ENCODE peak calls at places on chromosome 2, in four cellular contexts. E is uterus, C is thoracic aorta, R is sigmoid colon. Z is an unnamed sample. For H3K4me1, the result is how much of the 10 kb centered on the place peaks cover.

GRCh38 chr2:112725545-112726457 is 5.0 kb downstream of the NT5DC4 start:
- DNase-seq in E (no peak), C (no peak), R (no peak), Z (peak)

GRCh38 chr2:189268763-189269162 is 89.2 kb upstream of the COL5A2 start:
- DNase-seq in E (no peak), C (no peak), R (no peak), Z (no peak)

GRCh38 chr2:68043719-68044498 is 18.9 kb downstream of the C1D start:
- DNase-seq in E (no peak), C (no peak), R (no peak), Z (peak)

GRCh38 chr2:241833938-241834852 is 24.5 kb downstream of the PDCD1 start:
- DNase-seq in E (no peak), C (no peak), R (peak), Z (no peak)

GRCh38 chr2:223465793-223466192 is 136.4 kb downstream of the SCG2 start:
- DNase-seq in E (peak), C (peak), R (peak), Z (peak)

GRCh38 chr2:27583390-27583915 is 611 bp downstream of the ZNF512 start:
- DNase-seq in E (no peak), C (no peak), R (no peak), Z (no peak)

GRCh38 chr2:179460530-179460929 is 195.9 kb upstream of the SESTD1 start:
- DNase-seq in E (no peak), C (no peak), R (no peak), Z (peak)

GRCh38 chr2:215420471-215420935 is 15.4 kb downstream of the FN1 start:
- DNase-seq in E (no peak), C (no peak), R (no peak), Z (no peak)

GRCh38 chr2:174328309-174329156 is 6.2 kb upstream of the SP9 start:
- DNase-seq in E (no peak), C (no peak), R (no peak), Z (no peak)

GRCh38 chr2:31992025-31992566 is 18.7 kb downstream of the MEMO1 start:
- DNase-seq in E (no peak), C (no peak), R (no peak), Z (no peak)

GRCh38 chr2:101124684-101125366 is 26.4 kb downstream of the TBC1D8 start:
- DNase-seq in E (peak), C (peak), R (peak), Z (peak)

GRCh38 chr2:75592028-75592427 is 31.3 kb upstream of the EVA1A start:
- DNase-seq in E (no peak), C (no peak), R (no peak), Z (peak)
- H3K4me1 ChIP-seq in E (under half), C (under half), R (under half), Z (under half)

GRCh38 chr2:43106767-43107527 is 119.5 kb downstream of the ZFP36L2 start:
- DNase-seq in E (no peak), C (no peak), R (peak), Z (no peak)

GRCh38 chr2:43110442-43110871 is 115.9 kb downstream of the ZFP36L2 start:
- DNase-seq in E (peak), C (no peak), R (peak), Z (no peak)

GRCh38 chr2:43112155-43112554 is 114.3 kb downstream of the ZFP36L2 start:
- DNase-seq in E (no peak), C (no peak), R (peak), Z (no peak)

GRCh38 chr2:43107679-43108078 is 118.7 kb downstream of the ZFP36L2 start:
- DNase-seq in E (no peak), C (no peak), R (peak), Z (no peak)

DNA sequence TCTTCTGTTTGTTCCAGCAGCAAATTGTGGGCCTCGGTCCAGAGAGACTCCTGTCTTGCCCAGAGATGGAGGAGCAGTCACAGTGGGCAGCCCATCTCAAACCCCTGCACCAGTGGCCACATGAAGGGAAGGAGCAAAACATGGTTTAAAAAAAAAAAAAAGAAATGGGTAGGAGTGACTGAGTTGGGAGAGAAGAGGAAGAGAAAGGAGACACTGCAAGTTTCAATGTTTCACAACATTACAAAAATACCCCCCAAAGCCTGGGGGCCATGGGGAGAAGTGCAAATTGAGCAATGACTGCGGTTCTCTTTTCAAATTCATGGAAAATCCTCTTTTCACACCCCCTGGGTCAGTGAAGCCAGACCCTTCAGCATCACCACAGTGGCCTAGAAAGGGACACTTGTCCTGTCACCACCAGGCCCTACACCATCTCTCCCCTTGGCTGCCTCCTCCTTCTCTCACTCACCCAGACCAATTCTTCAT is 117.1 kb downstream of the ZFP36L2 start:
- DNase-seq in E (no peak), C (no peak), R (peak), Z (no peak)
- H3K27ac ChIP-seq in E (peak), C (peak), R (peak), Z (no peak)

GRCh38 chr2:207768168-207768890 is 1.4 kb downstream of the FZD5 start:
- DNase-seq in E (peak), C (no peak), R (peak), Z (no peak)

GRCh38 chr2:207768891-207769596 is 662 bp downstream of the FZD5 start:
- DNase-seq in E (peak), C (no peak), R (peak), Z (peak)

GRCh38 chr2:207765960-207766582 is 3.6 kb downstream of the FZD5 start:
- DNase-seq in E (no peak), C (no peak), R (no peak), Z (no peak)

GRCh38 chr2:207766697-207767460 is 2.8 kb downstream of the FZD5 start:
- DNase-seq in E (no peak), C (no peak), R (no peak), Z (no peak)

GRCh38 chr2:207767461-207768167 is 2.1 kb downstream of the FZD5 start:
- DNase-seq in E (peak), C (no peak), R (peak), Z (no peak)
- TF ChIP-seq CTCF in E (peak), C (no peak), R (peak), Z (peak)

GRCh38 chr2:168699834-168700417 is 102.5 kb upstream of the NOSTRIN start:
- DNase-seq in E (peak), C (no peak), R (peak), Z (no peak)
- H3K4me1 ChIP-seq in E (under half), C (under half), R (under half), Z (under half)

DNA sequence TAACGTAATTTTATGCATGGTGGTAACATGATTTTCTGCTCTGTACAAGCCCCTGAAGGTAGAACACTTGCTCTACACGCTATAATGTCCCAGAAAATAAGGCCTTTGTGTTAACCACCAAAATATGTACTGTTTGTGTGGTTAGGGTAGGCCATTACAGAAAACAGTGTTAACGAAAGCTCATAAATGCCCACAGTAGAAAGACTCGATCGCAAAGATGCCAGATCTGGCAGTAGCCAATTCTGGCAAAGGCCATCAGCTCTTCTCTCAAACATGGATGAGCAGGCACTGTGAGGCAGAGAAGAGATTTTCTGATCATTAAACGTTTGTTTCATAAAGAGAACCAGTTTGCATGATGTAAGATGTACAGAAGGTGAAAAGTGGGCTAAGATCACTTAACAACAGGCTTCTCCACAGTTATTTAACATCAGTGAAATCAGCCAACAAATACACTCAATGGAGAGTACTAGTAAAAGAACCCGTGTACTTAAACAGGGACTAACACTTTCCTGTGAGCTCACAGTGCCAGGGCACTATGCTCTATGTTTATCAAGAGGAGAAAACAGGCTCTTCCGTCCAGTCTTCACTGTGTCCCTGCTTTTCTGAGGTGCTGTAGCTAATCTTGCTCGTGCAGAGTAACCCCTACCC is 80.3 kb downstream of the SPRED2 start:
- DNase-seq in E (no peak), C (no peak), R (no peak), Z (no peak)
- H3K27ac ChIP-seq in E (no peak), C (no peak), R (no peak), Z (no peak)

DNA sequence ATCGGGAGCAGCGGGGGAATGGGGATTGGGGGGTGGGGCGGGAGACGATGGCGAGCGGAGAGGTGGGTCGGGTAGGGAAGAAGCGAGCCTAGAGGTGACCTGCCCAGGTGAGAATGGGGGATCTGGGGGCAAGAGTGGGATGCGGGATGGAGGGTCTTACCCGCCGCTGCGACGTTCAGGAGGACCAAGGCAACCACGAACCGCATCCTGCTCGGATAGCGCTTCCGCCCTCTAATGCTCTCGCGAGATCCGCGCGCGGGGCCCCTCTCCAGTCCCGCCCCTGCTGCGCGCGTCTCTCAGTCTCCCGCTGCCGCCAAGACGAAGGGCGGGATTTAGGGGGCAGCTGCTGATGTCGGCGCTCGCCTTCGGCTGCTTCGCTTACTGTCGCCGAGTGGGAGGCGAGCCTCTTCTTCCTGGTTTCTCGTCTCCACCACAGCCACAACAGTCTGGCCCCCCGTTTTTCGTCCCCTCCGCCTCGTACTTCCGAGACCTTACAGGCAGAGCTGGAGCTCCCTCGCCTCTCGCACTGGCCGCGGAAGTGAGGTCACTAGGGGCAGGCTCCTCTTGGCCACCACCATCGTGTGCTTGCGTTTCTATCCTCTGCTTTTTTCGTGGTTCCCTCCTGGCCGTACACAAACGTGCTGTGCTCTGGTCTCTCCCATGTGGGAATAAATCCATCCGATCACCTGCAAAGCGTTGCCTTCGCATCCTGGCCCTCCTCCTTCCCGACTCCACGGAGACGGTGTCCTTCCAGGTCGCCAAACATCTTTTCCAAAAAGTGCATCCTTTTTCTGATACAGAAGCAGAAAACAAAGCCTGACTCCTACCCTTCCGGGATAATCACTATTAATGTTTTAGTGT is at the start of gene TGOLN2:
- DNase-seq in E (peak), C (peak), R (peak), Z (peak)
- TF ChIP-seq CTCF in E (no peak), C (no peak), R (peak), Z (no peak)

DNA sequence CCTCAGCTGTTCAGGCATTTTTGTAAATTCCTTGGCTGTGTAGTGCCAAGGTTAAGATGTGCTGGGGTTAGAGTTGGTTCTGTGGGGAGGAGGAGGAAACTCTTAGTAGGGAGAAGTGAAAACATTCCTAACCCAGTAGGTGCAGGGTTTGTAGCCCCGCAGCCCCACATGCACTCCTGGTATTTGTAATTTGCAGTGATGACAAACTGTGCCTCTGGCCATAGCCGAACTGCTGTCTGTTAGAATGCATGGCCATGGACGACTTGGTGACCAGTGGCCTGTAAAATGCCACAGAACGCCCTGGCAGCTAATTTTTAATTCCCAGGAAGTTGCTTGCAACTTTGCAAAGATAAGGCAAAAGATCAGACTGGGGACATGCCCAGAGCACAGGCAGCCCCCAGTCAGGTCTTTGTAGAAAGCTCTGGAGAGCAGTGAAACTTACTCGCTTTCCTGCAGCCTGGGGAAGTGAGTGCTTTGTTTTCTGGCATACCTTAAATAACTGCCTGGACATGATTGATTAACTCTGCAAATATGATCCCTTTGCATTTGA is 38.4 kb downstream of the LYPD6B start:
- DNase-seq in E (no peak), C (no peak), R (no peak), Z (no peak)
- H3K4me1 ChIP-seq in E (under half), C (under half), R (under half), Z (under half)

GRCh38 chr2:8379134-8379533 is 302.7 kb upstream of the ID2 start:
- DNase-seq in E (no peak), C (no peak), R (no peak), Z (no peak)
- H3K27ac ChIP-seq in E (no peak), C (no peak), R (no peak), Z (no peak)